ENCODE peak calls at places on chromosomes 1 and 21, in six cellular contexts. T, W, E, P, Y and M are unnamed samples.

GRCh38 chr1:230891984-230892383 is 23.7 kb upstream of the C1orf198 start:
- DNase-seq in T (no peak), W (no peak), E (peak), P (no peak), Y (no peak), M (no peak)

GRCh38 chr1:71364236-71364635 is 283.4 kb upstream of the ZRANB2 start:
- DNase-seq in T (no peak), W (no peak), E (peak), P (no peak), Y (no peak), M (no peak)

GRCh38 chr1:97013904-97014303 is 292.3 kb downstream of the PTBP2 start:
- DNase-seq in T (no peak), W (no peak), E (peak), P (no peak), Y (no peak), M (no peak)

GRCh38 chr1:66761273-66761672 is 9.0 kb downstream of the DYNLT5 start:
- DNase-seq in T (no peak), W (no peak), E (peak), P (no peak), Y (no peak), M (no peak)

GRCh38 chr1:16971330-16972209 is 8.8 kb downstream of the MFAP2 start:
- DNase-seq in T (no peak), W (no peak), E (peak), P (peak), Y (no peak), M (no peak)

GRCh38 chr1:214538497-214538896 is 12.9 kb downstream of the PTPN14 start:
- DNase-seq in T (no peak), W (no peak), E (no peak), P (no peak), Y (no peak), M (no peak)

GRCh38 chr1:204992499-204992898 is 50.5 kb upstream of the CNTN2 start:
- DNase-seq in T (no peak), W (no peak), E (no peak), P (no peak), Y (peak), M (no peak)

GRCh38 chr1:66292944-66293343 is 241.0 kb upstream of the SGIP1 start:
- DNase-seq in T (no peak), W (no peak), E (peak), P (no peak), Y (peak), M (no peak)

GRCh38 chr1:111032295-111032897 is 68.7 kb upstream of the LRIF1 start:
- DNase-seq in T (peak), W (no peak), E (peak), P (peak), Y (peak), M (no peak)

GRCh38 chr1:167095368-167095767 is 1.5 kb downstream of the STYXL2 start:
- DNase-seq in T (no peak), W (no peak), E (peak), P (no peak), Y (peak), M (no peak)

GRCh38 chr1:4960782-4961475 is 306.5 kb downstream of the AJAP1 start:
- DNase-seq in T (no peak), W (no peak), E (no peak), P (no peak), Y (peak), M (no peak)

GRCh38 chr1:156692409-156692957 is 12.9 kb downstream of the CRABP2 start:
- DNase-seq in T (no peak), W (no peak), E (no peak), P (no peak), Y (no peak), M (peak)

GRCh38 chr1:46158312-46159281 is 16.3 kb upstream of the TSPAN1 start:
- DNase-seq in T (no peak), W (no peak), E (no peak), P (no peak), Y (no peak), M (no peak)

GRCh38 chr21:39649526-39649925 is 36.8 kb downstream of the B3GALT5 start:
- DNase-seq in T (no peak), W (no peak), E (no peak), P (no peak), Y (no peak), M (no peak)

GRCh38 chr1:29513357-29513756 is 277.0 kb downstream of the PTPRU start:
- DNase-seq in T (peak), W (peak), E (peak), P (no peak), Y (peak), M (no peak)

GRCh38 chr1:247824023-247824422 is at the start of gene OR14A16:
- DNase-seq in T (no peak), W (no peak), E (no peak), P (no peak), Y (no peak), M (no peak)

GRCh38 chr1:107525961-107526360 is 385.1 kb downstream of the NTNG1 start:
- DNase-seq in T (no peak), W (no peak), E (no peak), P (no peak), Y (no peak), M (no peak)

GRCh38 chr1:6523566-6523965 is 30.7 kb downstream of the NOL9 start:
- DNase-seq in T (peak), W (no peak), E (peak), P (no peak), Y (peak), M (no peak)

GRCh38 chr1:81029266-81029665 is 771.5 kb upstream of the ADGRL2 start:
- DNase-seq in T (no peak), W (peak), E (peak), P (no peak), Y (no peak), M (no peak)

GRCh38 chr1:221667504-221667903 is 74.4 kb downstream of the DUSP10 start:
- DNase-seq in T (no peak), W (no peak), E (peak), P (no peak), Y (peak), M (no peak)

GRCh38 chr21:37273911-37274690 is 7.0 kb upstream of the VPS26C start:
- DNase-seq in T (no peak), W (no peak), E (no peak), P (no peak), Y (no peak), M (no peak)

GRCh38 chr1:185823471-185823870 is 89.3 kb downstream of the HMCN1 start:
- DNase-seq in T (no peak), W (no peak), E (peak), P (no peak), Y (no peak), M (no peak)

DNA sequence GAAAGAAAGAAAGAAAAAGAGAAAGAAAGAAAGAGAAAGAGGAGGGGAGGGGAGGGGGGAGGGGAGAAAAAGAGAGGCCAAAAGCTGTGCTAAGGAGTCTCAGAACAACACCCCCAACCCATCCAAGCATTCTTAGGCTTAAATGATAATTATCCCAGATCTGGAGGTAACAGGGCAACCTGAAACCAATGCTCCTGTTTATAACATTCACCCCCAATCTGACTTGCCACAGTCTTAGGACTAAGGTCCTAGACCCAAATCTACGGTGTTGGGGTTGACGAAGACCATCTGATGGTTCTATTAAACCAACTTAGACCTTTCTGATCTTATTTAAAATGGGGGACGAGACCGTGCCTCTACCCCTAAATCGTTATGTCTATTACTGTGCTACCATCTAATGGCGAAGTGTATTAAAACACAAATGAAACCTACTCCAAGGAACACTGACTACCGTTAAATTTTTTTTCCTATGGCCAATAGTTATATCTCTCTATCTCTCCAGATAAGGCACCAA is 119.3 kb upstream of the CDC42BPA start:
- DNase-seq in T (no peak), W (peak), E (peak), P (no peak), Y (peak), M (no peak)
- H3K4me3 ChIP-seq in T (no peak), W (peak), E (peak), P (no peak), Y (no peak), M (peak)

GRCh38 chr1:26278303-26278702 is 1.6 kb upstream of the SH3BGRL3 start:
- DNase-seq in T (peak), W (peak), E (peak), P (no peak), Y (no peak), M (peak)
- H3K4me3 ChIP-seq in T (no peak), W (no peak), E (no peak), P (no peak), Y (no peak), M (no peak)

GRCh38 chr1:164644774-164645634 is 86.0 kb downstream of the PBX1 start:
- DNase-seq in T (no peak), W (no peak), E (peak), P (no peak), Y (peak), M (no peak)
- H3K4me3 ChIP-seq in T (no peak), W (no peak), E (no peak), P (no peak), Y (no peak), M (no peak)

GRCh38 chr1:53984701-53985100 is 33.3 kb downstream of the LDLRAD1 start:
- DNase-seq in T (no peak), W (no peak), E (no peak), P (no peak), Y (no peak), M (no peak)

GRCh38 chr1:53982034-53982761 is 35.8 kb downstream of the LDLRAD1 start:
- DNase-seq in T (peak), W (peak), E (peak), P (peak), Y (peak), M (peak)

GRCh38 chr1:53981220-53981619 is 35.1 kb downstream of the LRRC42 start:
- DNase-seq in T (no peak), W (no peak), E (no peak), P (no peak), Y (no peak), M (no peak)

GRCh38 chr1:53979712-53980450 is 33.7 kb downstream of the LRRC42 start:
- DNase-seq in T (no peak), W (no peak), E (no peak), P (no peak), Y (no peak), M (no peak)

DNA sequence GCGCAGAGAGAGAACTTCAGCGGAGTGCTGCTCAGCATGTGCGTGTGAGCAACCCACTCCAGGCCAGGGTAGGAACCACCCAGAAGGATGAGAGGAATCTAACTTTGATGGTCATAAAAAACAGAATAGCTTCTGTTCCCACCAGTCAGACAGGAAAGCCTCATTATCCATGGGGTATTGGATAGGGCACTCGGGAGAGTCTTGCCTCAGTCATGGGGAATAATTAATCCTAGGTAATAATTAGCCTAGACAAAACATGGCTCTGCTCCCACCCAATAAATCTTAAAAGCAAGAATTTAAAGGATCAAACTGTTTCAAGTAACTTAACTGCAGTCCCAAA is 35.3 kb downstream of the LDLRAD1 start:
- DNase-seq in T (no peak), W (no peak), E (no peak), P (no peak), Y (no peak), M (no peak)
- H3K4me3 ChIP-seq in T (no peak), W (peak), E (peak), P (peak), Y (no peak), M (peak)

DNA sequence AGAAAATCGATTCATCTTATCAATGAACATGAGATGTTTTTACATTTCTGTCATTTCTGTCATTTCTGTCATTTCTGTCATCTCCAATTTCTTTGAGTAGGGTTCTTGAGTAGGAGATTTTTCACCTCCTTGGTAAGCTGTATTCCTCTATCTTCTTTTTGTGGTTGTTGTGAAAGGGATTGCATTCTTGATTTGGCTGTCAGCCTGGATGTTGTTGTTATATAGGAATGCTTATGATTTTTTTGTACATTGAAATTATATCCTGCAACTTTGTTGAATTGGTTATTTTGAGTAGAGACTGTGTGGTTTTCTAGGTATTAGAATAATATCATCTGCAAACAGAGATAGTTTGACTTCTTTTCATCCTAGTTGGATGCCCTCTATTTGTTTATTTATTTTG is 1233.7 kb downstream of the PLA2G4A start:
- DNase-seq in T (no peak), W (peak), E (peak), P (no peak), Y (no peak), M (no peak)
- H3K4me3 ChIP-seq in T (no peak), W (no peak), E (no peak), P (no peak), Y (no peak), M (no peak)

DNA sequence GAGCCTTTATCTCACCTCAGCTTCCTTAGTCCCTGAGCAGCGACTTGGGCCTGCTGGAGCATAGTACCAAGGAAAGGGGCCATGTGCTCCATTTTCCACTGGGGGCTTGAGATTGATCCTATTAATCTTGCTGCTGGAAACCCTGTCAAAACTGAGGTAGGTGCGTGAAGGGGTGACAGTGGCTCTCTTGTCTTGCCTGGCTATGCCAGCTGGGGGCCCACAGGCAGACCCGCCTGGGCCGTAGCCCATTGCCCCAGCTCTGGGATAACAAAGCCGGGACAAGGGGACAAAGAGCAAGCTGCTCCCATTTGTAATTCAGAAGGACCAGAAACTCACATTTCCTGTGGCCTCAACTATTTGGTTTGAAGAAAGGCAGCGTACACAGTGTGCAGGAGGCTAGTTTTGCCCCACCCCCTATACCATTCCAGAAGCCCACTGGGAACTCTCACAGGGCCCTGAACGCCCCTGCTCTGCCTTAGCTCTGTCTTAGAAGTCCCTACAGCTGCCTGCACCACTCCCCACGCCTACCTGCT is 10.2 kb upstream of the CELSR2 start:
- DNase-seq in T (no peak), W (no peak), E (no peak), P (no peak), Y (no peak), M (no peak)
- H3K4me3 ChIP-seq in T (no peak), W (no peak), E (no peak), P (no peak), Y (no peak), M (no peak)

GRCh38 chr1:27148591-27148990 is 6.3 kb downstream of the SLC9A1 start:
- DNase-seq in T (no peak), W (no peak), E (no peak), P (no peak), Y (no peak), M (no peak)
- H3K4me3 ChIP-seq in T (no peak), W (no peak), E (no peak), P (no peak), Y (no peak), M (no peak)